ENCODE peak calls at places on chromosomes 6 and 20, in four cellular contexts. F is cardiac muscle cell, X is left ventricle myocardium inferior, E is choroid plexus epithelial cell. V is an unnamed sample.

GRCh38 chr6:125806813-125807212 is 16.1 kb downstream of the NCOA7 start:
- DNase-seq in F (no peak), X (no peak), E (no peak), V (no peak)

GRCh38 chr20:50346372-50347347 is 156.0 kb downstream of the CEBPB start:
- DNase-seq in F (peak), X (peak), E (peak), V (no peak)

GRCh38 chr6:88856566-88856965 is 106.9 kb downstream of the RNGTT start:
- DNase-seq in F (peak), X (no peak), E (peak), V (no peak)

GRCh38 chr6:293185-294174 is 1.2 kb downstream of the DUSP22 start:
- DNase-seq in F (no peak), X (no peak), E (peak), V (peak)

GRCh38 chr20:47335251-47336012 is 21.1 kb downstream of the ZMYND8 start:
- DNase-seq in F (no peak), X (no peak), E (no peak), V (no peak)

GRCh38 chr20:50278684-50279531 is 88.3 kb downstream of the CEBPB start:
- DNase-seq in F (no peak), X (peak), E (peak), V (no peak)

GRCh38 chr6:14275493-14275851 is 157.9 kb downstream of the CD83 start:
- DNase-seq in F (peak), X (peak), E (no peak), V (no peak)

GRCh38 chr6:7406743-7407142 is 17.1 kb downstream of the RIOK1 start:
- DNase-seq in F (no peak), X (no peak), E (peak), V (no peak)

GRCh38 chr20:4217349-4217761 is 202.0 kb upstream of the RNF24 start:
- DNase-seq in F (peak), X (peak), E (no peak), V (no peak)

GRCh38 chr6:30154061-30154460 is 7.0 kb downstream of the TRIM10 start:
- DNase-seq in F (no peak), X (no peak), E (no peak), V (no peak)

GRCh38 chr20:61356171-61356570 is 104.1 kb downstream of the CDH4 start:
- DNase-seq in F (no peak), X (no peak), E (no peak), V (peak)

GRCh38 chr20:7302256-7302655 is 534.8 kb downstream of the BMP2 start:
- DNase-seq in F (no peak), X (no peak), E (no peak), V (no peak)

GRCh38 chr6:128655978-128656498 is 135.6 kb upstream of the PTPRK start:
- DNase-seq in F (peak), X (no peak), E (peak), V (peak)

GRCh38 chr6:7910298-7910653 is 312 bp downstream of the TXNDC5 start:
- DNase-seq in F (no peak), X (no peak), E (no peak), V (no peak)

GRCh38 chr6:21958428-21958827 is 338.4 kb downstream of the PRL start:
- DNase-seq in F (no peak), X (no peak), E (no peak), V (no peak)

GRCh38 chr6:95599691-95600090 is 22.4 kb downstream of the MANEA start:
- DNase-seq in F (no peak), X (no peak), E (no peak), V (no peak)

GRCh38 chr6:165605182-165605875 is 57.7 kb downstream of the PDE10A start:
- DNase-seq in F (no peak), X (no peak), E (no peak), V (no peak)

DNA sequence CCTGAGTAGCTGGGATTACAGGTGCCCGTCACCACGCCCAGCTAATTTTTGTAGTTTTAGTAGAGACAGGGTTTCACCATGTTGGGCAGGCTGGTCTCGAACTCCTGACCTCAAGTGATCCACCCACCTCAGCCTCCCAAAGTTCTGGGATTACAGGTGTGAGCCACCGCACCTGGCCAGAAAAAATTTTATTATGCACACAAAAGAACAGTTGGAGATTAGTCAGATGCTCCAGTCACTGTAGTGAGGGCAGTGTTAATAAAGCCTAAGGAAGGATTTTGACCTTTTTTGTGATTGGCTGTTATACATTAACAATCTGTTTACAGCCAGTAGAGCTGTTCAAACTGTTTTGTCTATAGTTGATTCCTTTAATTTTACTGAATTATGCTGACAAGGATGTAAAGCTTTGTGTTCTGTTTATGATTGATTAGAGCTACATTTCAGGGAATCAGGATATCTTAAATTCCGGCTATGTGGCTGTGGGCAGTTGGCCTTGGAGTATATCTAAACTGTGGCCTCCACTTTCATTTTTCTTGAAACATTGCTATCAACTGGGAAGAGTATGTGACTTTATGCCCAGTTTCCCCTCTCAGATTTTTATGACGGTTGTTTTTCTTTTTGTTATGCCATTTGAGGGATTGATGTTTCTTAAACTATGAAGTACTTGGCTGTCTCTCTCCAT is 9.9 kb downstream of the ZSWIM3 start:
- DNase-seq in F (no peak), X (no peak), E (no peak), V (no peak)
- H3K4me3 ChIP-seq in F (no peak), X (no peak), E (no peak), V (no peak)

GRCh38 chr6:32432050-32432450 is 7.6 kb upstream of the HLA-DRA start:
- DNase-seq in F (peak), X (no peak), E (peak), V (no peak)
- TF ChIP-seq CTCF in F (peak), X (peak), E (peak), V (peak)

GRCh38 chr6:2656460-2657064 is 94.2 kb downstream of the MYLK4 start:
- DNase-seq in F (peak), X (no peak), E (peak), V (no peak)
- H3K4me3 ChIP-seq in F (no peak), X (no peak), E (no peak), V (no peak)

GRCh38 chr20:9354579-9354978 is 159.8 kb upstream of the LAMP5 start:
- DNase-seq in F (no peak), X (no peak), E (no peak), V (no peak)

GRCh38 chr20:9353180-9353915 is 161.0 kb upstream of the LAMP5 start:
- DNase-seq in F (no peak), X (peak), E (no peak), V (no peak)

GRCh38 chr20:9352740-9353139 is 161.7 kb upstream of the LAMP5 start:
- DNase-seq in F (no peak), X (no peak), E (no peak), V (no peak)

GRCh38 chr20:9349256-9349655 is 165.1 kb upstream of the LAMP5 start:
- DNase-seq in F (no peak), X (no peak), E (no peak), V (no peak)

DNA sequence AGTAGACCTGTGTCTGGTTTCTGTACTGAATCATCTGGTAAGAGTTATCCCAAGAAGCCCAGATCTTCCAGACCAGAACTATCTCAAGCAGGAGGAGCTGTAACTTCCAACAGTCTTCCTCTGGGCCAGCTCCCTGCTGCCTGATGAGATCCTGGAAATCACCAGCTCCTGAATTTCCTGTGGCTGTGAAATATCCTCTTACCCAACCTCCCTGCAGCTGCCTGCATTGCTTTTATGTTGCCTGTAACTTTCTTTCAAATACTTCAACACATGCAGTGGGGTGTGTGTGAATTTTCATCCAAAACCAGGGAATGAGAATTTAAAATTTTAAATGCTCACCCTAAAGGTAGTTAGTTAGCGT is 160.5 kb upstream of the LAMP5 start:
- DNase-seq in F (peak), X (no peak), E (peak), V (no peak)
- TF ChIP-seq CTCF in F (no peak), X (no peak), E (no peak), V (no peak)

GRCh38 chr6:93416575-93417420 is 2.6 kb downstream of the EPHA7 start:
- DNase-seq in F (peak), X (peak), E (peak), V (no peak)
- H3K4me3 ChIP-seq in F (peak), X (peak), E (peak), V (peak)

GRCh38 chr20:8856668-8857067 is 212.2 kb upstream of the PLCB4 start:
- DNase-seq in F (no peak), X (no peak), E (no peak), V (no peak)
- TF ChIP-seq CTCF in F (no peak), X (no peak), E (no peak), V (no peak)

DNA sequence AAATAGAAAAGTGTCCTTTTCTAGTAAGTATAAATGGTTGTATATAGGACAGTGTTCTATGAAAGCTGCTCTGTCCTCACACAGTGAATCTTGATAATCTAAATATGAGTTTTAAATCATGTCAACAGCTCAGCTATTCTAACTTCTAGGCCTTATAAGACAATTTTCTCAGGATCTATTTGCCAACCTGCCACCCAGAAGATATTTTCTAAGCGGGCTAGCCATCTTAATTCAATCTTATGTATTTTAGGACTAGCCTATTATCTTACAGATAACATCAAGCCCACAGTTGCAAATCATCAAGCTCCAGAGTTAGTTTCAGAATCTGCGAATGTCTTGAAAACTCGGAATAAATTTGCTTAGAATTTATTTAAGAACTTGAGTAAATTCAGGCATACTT is 2.3 kb downstream of the SIM1 start:
- DNase-seq in F (no peak), X (no peak), E (no peak), V (no peak)
- H3K4me3 ChIP-seq in F (no peak), X (no peak), E (no peak), V (peak)

V was measured in epithelial cell of proximal tubule.